ENCODE peak calls at places on chromosomes 6 and 20, in eight cellular contexts. L is foreskin fibroblast, I is HFFc6, E is cardiac muscle cell, X is RWPE2, Y is GM06990, H is cardiac fibroblast, Z is lower leg skin. V is an unnamed sample.

GRCh38 chr20:60262967-60263603 is 304.9 kb downstream of the CDH26 start:
- DNase-seq in E (peak), Z (no peak), I (no peak), L (peak), H (peak), Y (no peak), X (no peak), V (peak)

GRCh38 chr6:132797975-132798819 is at the start of gene SLC18B1:
- DNase-seq in I (no peak), H (peak), X (peak), L (peak), Z (peak), E (peak), Y (peak), V (peak)

GRCh38 chr20:15446373-15446772 is 1109.0 kb upstream of the FLRT3 start:
- DNase-seq in L (no peak), Z (no peak), H (no peak), I (no peak), X (no peak), E (no peak), Y (no peak), V (no peak)

GRCh38 chr6:109008061-109008460 is 86.6 kb downstream of the SESN1 start:
- DNase-seq in Y (peak), E (no peak), L (no peak), Z (no peak), I (no peak), H (no peak), X (no peak), V (no peak)

GRCh38 chr20:48932375-48932941 is 10.9 kb downstream of the ARFGEF2 start:
- DNase-seq in I (peak), E (no peak), Y (no peak), X (no peak), Z (no peak), H (peak), L (peak), V (no peak)

GRCh38 chr6:41531591-41532582 is 14.3 kb upstream of the FOXP4 start:
- DNase-seq in L (peak), Z (no peak), Y (peak), H (peak), E (no peak), I (peak), X (no peak), V (no peak)

GRCh38 chr6:21918081-21918480 is 324.5 kb downstream of the SOX4 start:
- DNase-seq in L (no peak), I (no peak), Y (no peak), X (no peak), E (no peak), H (no peak), Z (no peak), V (no peak)

GRCh38 chr20:32062776-32063170 is 10.7 kb downstream of the HCK start:
- DNase-seq in Y (peak), I (no peak), Z (peak), X (peak), H (no peak), L (no peak), E (no peak), V (no peak)

GRCh38 chr6:40485300-40485699 is 101.9 kb downstream of the LRFN2 start:
- DNase-seq in X (no peak), Y (no peak), I (no peak), Z (no peak), L (no peak), E (peak), H (no peak), V (no peak)

GRCh38 chr20:5973971-5974370 is 23.5 kb downstream of the MCM8 start:
- DNase-seq in H (no peak), I (no peak), L (no peak), E (no peak), X (no peak), Z (no peak), Y (no peak), V (no peak)

GRCh38 chr6:3280866-3281465 is 22.2 kb downstream of the PSMG4 start:
- DNase-seq in E (no peak), X (peak), I (no peak), Y (no peak), H (peak), L (peak), Z (peak), V (no peak)

GRCh38 chr20:29690274-29690673 is 1567.2 kb upstream of the DEFB115 start:
- DNase-seq in I (no peak), Z (no peak), X (peak), H (no peak), E (no peak), Y (no peak), L (no peak), V (no peak)

GRCh38 chr20:856361-856775 is 22.9 kb downstream of the FAM110A start:
- DNase-seq in X (peak), Z (no peak), Y (no peak), H (peak), E (no peak), I (peak), L (peak), V (no peak)

GRCh38 chr20:41166201-41167117 is 29.1 kb downstream of the PLCG1 start:
- DNase-seq in L (no peak), Y (no peak), E (no peak), I (no peak), H (no peak), X (peak), Z (peak), V (no peak)

GRCh38 chr6:142822882-142823578 is 121.9 kb downstream of the HIVEP2 start:
- DNase-seq in Y (no peak), H (no peak), L (no peak), I (no peak), Z (no peak), X (no peak), E (peak), V (peak)

GRCh38 chr20:39935921-39936320 is 753.1 kb downstream of the MAFB start:
- DNase-seq in Y (no peak), I (no peak), E (no peak), X (no peak), L (peak), Z (no peak), H (no peak), V (no peak)

GRCh38 chr20:20304942-20305341 is 63.0 kb upstream of the INSM1 start:
- DNase-seq in H (no peak), Y (no peak), E (no peak), L (no peak), Z (no peak), I (no peak), X (no peak), V (no peak)

GRCh38 chr20:19252670-19253120 is 40.3 kb downstream of the SLC24A3 start:
- DNase-seq in Y (no peak), I (peak), L (peak), E (no peak), X (no peak), Z (peak), H (peak), V (no peak)

GRCh38 chr20:52410182-52410647 is 218.6 kb upstream of the ZFP64 start:
- DNase-seq in I (no peak), X (no peak), L (no peak), H (no peak), E (peak), Y (no peak), Z (no peak), V (no peak)

GRCh38 chr6:6758915-6759654 is 170.6 kb downstream of the LY86 start:
- DNase-seq in Z (no peak), L (peak), H (peak), X (no peak), E (peak), Y (no peak), I (peak), V (peak)

GRCh38 chr6:142537612-142538478 is 236.0 kb downstream of the ADGRG6 start:
- DNase-seq in L (peak), Y (no peak), Z (no peak), E (no peak), H (peak), X (no peak), I (peak), V (no peak)

GRCh38 chr6:36633915-36634314 is 39.8 kb downstream of the SRSF3 start:
- DNase-seq in L (peak), E (no peak), H (peak), Z (no peak), X (no peak), I (peak), Y (no peak), V (no peak)

GRCh38 chr6:167928111-167928510 is 69.4 kb upstream of the KIF25 start:
- DNase-seq in X (no peak), Z (no peak), E (no peak), L (no peak), I (no peak), H (no peak), Y (no peak), V (no peak)

GRCh38 chr6:115706324-115706723 is 354.4 kb downstream of the FRK start:
- DNase-seq in I (no peak), Z (no peak), L (no peak), Y (no peak), H (no peak), E (no peak), X (no peak), V (no peak)

GRCh38 chr6:44264154-44265002 is 973 bp downstream of the NFKBIE start:
- DNase-seq in L (no peak), E (no peak), X (no peak), Z (no peak), Y (peak), H (peak), I (no peak), V (no peak)

GRCh38 chr6:124029535-124029934 is 225.9 kb downstream of the NKAIN2 start:
- DNase-seq in L (no peak), Y (no peak), Z (no peak), H (no peak), I (no peak), E (no peak), X (no peak), V (no peak)

GRCh38 chr6:116268589-116269293 is 11.0 kb downstream of the TSPYL1 start:
- DNase-seq in X (no peak), Z (no peak), I (peak), H (peak), E (peak), Y (no peak), L (peak), V (no peak)

GRCh38 chr6:138157986-138158638 is 3.6 kb upstream of the ARFGEF3 start:
- DNase-seq in Z (no peak), H (peak), X (no peak), L (no peak), E (no peak), I (no peak), Y (no peak), V (no peak)

GRCh38 chr6:11350294-11350693 is 117.8 kb upstream of the NEDD9 start:
- DNase-seq in E (no peak), X (no peak), Z (no peak), I (no peak), L (no peak), Y (no peak), H (peak), V (no peak)

GRCh38 chr20:7693761-7694160 is 246.5 kb downstream of the HAO1 start:
- DNase-seq in L (peak), Y (no peak), E (no peak), H (no peak), I (no peak), X (no peak), Z (no peak), V (no peak)

GRCh38 chr6:106383573-106383972 is 23.1 kb downstream of the CRYBG1 start:
- DNase-seq in L (peak), X (no peak), Z (no peak), I (no peak), Y (no peak), H (peak), E (no peak), V (no peak)

GRCh38 chr6:106381871-106382270 is 21.4 kb downstream of the CRYBG1 start:
- DNase-seq in H (peak), L (peak), Z (no peak), I (no peak), X (no peak), E (peak), Y (no peak), V (no peak)

GRCh38 chr6:106380407-106380806 is 19.9 kb downstream of the CRYBG1 start:
- DNase-seq in L (no peak), I (no peak), H (peak), E (no peak), X (no peak), Z (no peak), Y (no peak), V (no peak)

GRCh38 chr6:106379951-106380350 is 19.4 kb downstream of the CRYBG1 start:
- DNase-seq in L (no peak), X (no peak), E (no peak), Z (no peak), I (no peak), H (no peak), Y (no peak), V (no peak)

DNA sequence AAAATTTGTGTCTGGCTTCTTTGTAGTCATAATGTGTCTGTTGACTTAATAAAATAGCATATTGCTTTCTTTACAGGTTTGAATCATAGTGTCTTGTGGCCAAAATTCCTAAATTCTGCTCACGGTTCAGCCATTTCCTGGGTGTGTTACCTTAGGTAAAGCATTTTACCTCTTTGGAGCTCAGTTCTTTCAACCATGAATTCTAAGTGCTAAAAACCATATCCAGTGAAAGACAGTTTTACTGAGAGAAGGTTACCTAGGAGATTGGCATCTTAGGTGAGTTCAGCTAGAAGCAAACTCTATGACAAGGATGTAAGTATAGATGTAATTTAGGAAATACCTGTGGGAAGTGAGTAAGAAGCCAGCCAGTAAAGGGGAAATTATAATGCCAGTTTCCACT is 20.7 kb downstream of the CRYBG1 start:
- DNase-seq in X (no peak), I (no peak), E (no peak), Y (no peak), Z (no peak), H (peak), L (no peak), V (no peak)
- TF ChIP-seq CTCF in X (no peak), I (no peak), E (no peak), Y (no peak), Z (no peak), H (no peak), L (no peak), V (no peak)

DNA sequence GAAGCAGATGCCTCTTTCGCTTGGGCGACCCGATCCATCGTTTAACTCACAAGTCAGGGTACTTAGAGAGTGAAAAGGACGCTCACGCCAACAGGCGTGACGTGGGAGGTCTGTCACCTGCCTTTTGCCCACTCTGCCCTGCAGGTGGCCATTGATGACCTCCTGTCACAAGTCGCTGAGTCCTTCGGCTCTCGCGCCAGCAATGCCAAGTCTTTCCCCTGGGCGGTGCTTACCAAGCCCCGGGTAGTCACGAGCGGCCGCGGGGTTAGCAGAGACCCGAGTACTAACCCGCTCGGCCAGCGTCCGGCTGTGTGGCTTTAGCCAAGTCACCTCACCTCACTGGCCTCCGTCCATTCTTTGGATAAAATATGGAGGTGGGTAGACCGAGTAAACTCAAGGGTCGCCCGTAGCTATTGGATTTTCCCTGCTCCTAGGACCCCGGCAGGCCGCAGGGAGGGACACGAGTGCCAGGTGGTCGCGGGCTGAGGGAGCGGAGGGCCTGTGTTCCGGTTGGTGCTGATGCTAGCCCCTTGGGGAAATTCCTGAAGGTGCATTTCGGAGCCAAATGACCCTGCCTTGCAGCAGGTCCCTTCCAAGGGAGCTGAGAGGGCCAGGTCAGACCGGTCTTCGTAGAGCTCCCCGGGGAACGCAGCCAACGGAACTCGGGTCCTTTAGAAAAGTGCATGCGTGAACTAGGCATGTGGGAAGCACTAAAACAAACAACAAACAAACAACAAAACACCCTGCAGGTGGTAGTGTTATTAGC is 668 bp downstream of the PKIB start:
- DNase-seq in I (no peak), X (peak), E (no peak), L (peak), H (peak), Z (peak), Y (peak), V (peak)
- TF ChIP-seq CTCF in I (no peak), X (peak), E (no peak), L (no peak), H (no peak), Z (no peak), Y (no peak), V (peak)

GRCh38 chr6:35461270-35461669 is 6.9 kb upstream of the RPL10A start:
- DNase-seq in E (no peak), H (no peak), I (no peak), Z (no peak), X (no peak), L (no peak), Y (no peak), V (no peak)
- TF ChIP-seq CTCF in E (no peak), H (no peak), I (no peak), Z (no peak), X (no peak), L (no peak), Y (no peak), V (no peak)

GRCh38 chr20:61822396-61822795 is 243.3 kb downstream of the TAF4 start:
- DNase-seq in H (no peak), X (no peak), I (no peak), L (no peak), Y (no peak), E (no peak), Z (no peak), V (peak)

GRCh38 chr20:61819921-61820825 is 245.5 kb downstream of the TAF4 start:
- DNase-seq in I (no peak), L (no peak), Z (no peak), H (no peak), X (no peak), E (no peak), Y (no peak), V (peak)

GRCh38 chr20:61823242-61823641 is 242.4 kb downstream of the TAF4 start:
- DNase-seq in X (no peak), H (no peak), E (no peak), L (no peak), Y (no peak), Z (no peak), I (no peak), V (no peak)

GRCh38 chr20:61819484-61819846 is 246.2 kb downstream of the TAF4 start:
- DNase-seq in X (no peak), L (no peak), H (no peak), Y (no peak), Z (no peak), E (no peak), I (no peak), V (no peak)

GRCh38 chr20:61821698-61822097 is 244.0 kb downstream of the TAF4 start:
- DNase-seq in Z (no peak), L (no peak), I (no peak), X (no peak), H (no peak), E (no peak), Y (no peak), V (no peak)
- TF ChIP-seq CTCF in Z (no peak), L (no peak), I (no peak), X (no peak), H (no peak), E (no peak), Y (no peak), V (no peak)

GRCh38 chr6:26537160-26537845 is 863 bp upstream of the HMGN4 start:
- DNase-seq in E (peak), Y (peak), L (peak), I (peak), Z (peak), X (peak), H (peak), V (peak)
- TF ChIP-seq CTCF in E (no peak), Y (no peak), L (no peak), I (no peak), Z (no peak), X (no peak), H (no peak), V (no peak)

DNA sequence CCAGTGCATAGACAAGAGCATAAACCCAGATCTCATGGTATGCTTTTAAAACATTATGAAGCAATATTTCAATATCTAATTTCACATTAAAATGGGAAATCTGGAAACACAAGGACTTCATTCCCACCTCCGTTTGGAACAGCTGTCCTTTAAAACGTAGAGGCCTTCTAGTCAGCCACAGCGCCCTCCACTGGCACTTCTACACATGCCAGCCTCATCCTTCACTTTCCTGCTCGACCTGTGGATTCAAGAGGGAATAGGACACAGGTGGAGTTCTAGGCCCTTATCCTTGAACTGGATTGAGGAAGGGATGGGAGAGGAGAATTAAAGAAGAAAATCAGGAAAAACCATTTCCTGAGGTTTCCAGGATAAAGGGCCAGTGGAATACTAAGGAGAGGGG is 85.6 kb downstream of the LYRM4 start:
- DNase-seq in X (no peak), I (no peak), E (peak), L (no peak), H (peak), Y (no peak), Z (no peak), V (peak)
- TF ChIP-seq CTCF in X (no peak), I (peak), E (peak), L (peak), H (peak), Y (peak), Z (no peak), V (peak)

GRCh38 chr20:63312268-63312667 is 19.3 kb downstream of the COL20A1 start:
- DNase-seq in Z (no peak), Y (no peak), X (no peak), H (no peak), E (no peak), L (no peak), I (no peak), V (no peak)

GRCh38 chr20:63314566-63315239 is 21.7 kb downstream of the COL20A1 start:
- DNase-seq in X (peak), H (no peak), L (no peak), I (no peak), Z (no peak), E (no peak), Y (no peak), V (no peak)

GRCh38 chr20:63312690-63313348 is 19.8 kb downstream of the COL20A1 start:
- DNase-seq in E (no peak), X (no peak), I (no peak), L (no peak), H (no peak), Y (no peak), Z (no peak), V (no peak)

GRCh38 chr20:63314015-63314471 is 21.1 kb downstream of the COL20A1 start:
- DNase-seq in Z (no peak), I (no peak), L (no peak), Y (no peak), X (no peak), E (no peak), H (no peak), V (peak)

DNA sequence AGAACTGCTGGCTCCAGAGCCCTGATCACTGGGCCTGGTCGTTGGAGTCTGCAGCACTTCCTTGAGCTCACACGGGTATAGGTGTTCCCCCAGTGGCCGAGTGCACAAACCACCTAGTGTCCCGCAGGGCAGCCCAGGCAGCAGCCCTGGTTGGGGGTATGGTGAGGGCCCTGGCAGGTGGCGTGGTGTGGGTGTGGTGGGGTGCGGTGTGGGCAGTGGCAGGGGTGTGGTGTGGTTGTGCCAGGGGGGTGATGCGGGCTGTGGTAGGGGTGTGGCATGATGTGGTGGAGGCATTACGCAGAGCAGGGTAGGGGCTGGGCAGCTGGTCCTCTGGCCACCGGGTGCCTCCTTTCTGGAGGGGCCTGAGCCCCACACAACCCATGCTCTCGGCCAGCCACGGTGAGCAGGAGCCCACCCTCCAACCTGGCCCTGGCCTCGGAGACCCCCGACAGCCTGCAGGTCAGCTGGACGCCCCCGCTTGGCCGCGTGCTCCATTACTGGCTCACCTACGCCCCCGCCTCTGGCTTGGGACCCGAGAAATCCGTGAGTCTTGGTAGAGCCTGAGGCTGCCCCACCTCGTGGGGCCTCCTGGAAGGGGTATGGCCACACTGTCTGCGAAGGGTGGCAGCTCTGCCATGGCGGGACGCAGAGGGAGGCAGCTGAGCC is 20.5 kb downstream of the COL20A1 start:
- DNase-seq in H (no peak), L (no peak), Y (no peak), Z (no peak), E (no peak), I (no peak), X (no peak), V (peak)
- TF ChIP-seq CTCF in H (no peak), L (no peak), Y (no peak), Z (no peak), E (no peak), I (no peak), X (no peak), V (no peak)